ENCODE peak calls at places on chromosomes 13 and 19, in five cellular contexts. One of them, this sample, is unnamed.

GRCh38 chr19:4057913-4058695 is 8.6 kb downstream of the ZBTB7A start:
- DNase-seq in EH: peak
- DNase-seq in neural crest cell: no peak
- DNase-seq in activated T-helper 9 cell treated with anti-CD3 and anti-CD28 coated beads, Interleukin-2, amount 50 U/mL, for 16 hours: peak
- DNase-seq in NCI-H1092 treated with DMSO at 0.1 percent for 48 hours: no peak
- DNase-seq in this sample: peak

GRCh38 chr13:20353973-20354372 is 121.9 kb upstream of the GJB6 start:
- DNase-seq in EH: peak
- DNase-seq in neural crest cell: no peak
- DNase-seq in NCI-H1092 treated with DMSO at 0.1 percent for 48 hours: no peak
- DNase-seq in activated T-helper 9 cell treated with anti-CD3 and anti-CD28 coated beads, Interleukin-2, amount 50 U/mL, for 16 hours: no peak
- DNase-seq in this sample: no peak

GRCh38 chr19:14474827-14475226 is 327 bp downstream of the PTGER1 start:
- DNase-seq in neural crest cell: no peak
- DNase-seq in NCI-H1092 treated with DMSO at 0.1 percent for 48 hours: no peak
- DNase-seq in EH: no peak
- DNase-seq in activated T-helper 9 cell treated with anti-CD3 and anti-CD28 coated beads, Interleukin-2, amount 50 U/mL, for 16 hours: no peak
- DNase-seq in this sample: peak

GRCh38 chr13:40200273-40200978 is 466.0 kb downstream of the FOXO1 start:
- DNase-seq in EH: no peak
- DNase-seq in neural crest cell: no peak
- DNase-seq in activated T-helper 9 cell treated with anti-CD3 and anti-CD28 coated beads, Interleukin-2, amount 50 U/mL, for 16 hours: no peak
- DNase-seq in NCI-H1092 treated with DMSO at 0.1 percent for 48 hours: no peak
- DNase-seq in this sample: no peak

GRCh38 chr13:44317752-44318550 is 55.7 kb upstream of the SERP2 start:
- DNase-seq in neural crest cell: no peak
- DNase-seq in EH: peak
- DNase-seq in activated T-helper 9 cell treated with anti-CD3 and anti-CD28 coated beads, Interleukin-2, amount 50 U/mL, for 16 hours: no peak
- DNase-seq in NCI-H1092 treated with DMSO at 0.1 percent for 48 hours: peak
- DNase-seq in this sample: no peak

GRCh38 chr13:110306960-110307696 is at the start of the genes COL4A1 and COL4A2:
- DNase-seq in EH: peak
- DNase-seq in neural crest cell: peak
- DNase-seq in activated T-helper 9 cell treated with anti-CD3 and anti-CD28 coated beads, Interleukin-2, amount 50 U/mL, for 16 hours: no peak
- DNase-seq in NCI-H1092 treated with DMSO at 0.1 percent for 48 hours: no peak
- DNase-seq in this sample: no peak

GRCh38 chr19:34220472-34221063 is 33.8 kb upstream of the GARRE1 start:
- DNase-seq in NCI-H1092 treated with DMSO at 0.1 percent for 48 hours: peak
- DNase-seq in EH: peak
- DNase-seq in activated T-helper 9 cell treated with anti-CD3 and anti-CD28 coated beads, Interleukin-2, amount 50 U/mL, for 16 hours: peak
- DNase-seq in neural crest cell: peak
- DNase-seq in this sample: no peak

GRCh38 chr19:23118400-23118799 is 1.6 kb downstream of the ZNF730 start:
- DNase-seq in neural crest cell: no peak
- DNase-seq in EH: no peak
- DNase-seq in activated T-helper 9 cell treated with anti-CD3 and anti-CD28 coated beads, Interleukin-2, amount 50 U/mL, for 16 hours: no peak
- DNase-seq in NCI-H1092 treated with DMSO at 0.1 percent for 48 hours: no peak
- DNase-seq in this sample: no peak

GRCh38 chr19:52896431-52897148 is 845 bp downstream of the ZNF320 start:
- DNase-seq in neural crest cell: peak
- DNase-seq in activated T-helper 9 cell treated with anti-CD3 and anti-CD28 coated beads, Interleukin-2, amount 50 U/mL, for 16 hours: no peak
- DNase-seq in NCI-H1092 treated with DMSO at 0.1 percent for 48 hours: no peak
- DNase-seq in EH: peak
- DNase-seq in this sample: no peak

GRCh38 chr19:2552859-2553258 is 76.9 kb downstream of the GADD45B start:
- DNase-seq in NCI-H1092 treated with DMSO at 0.1 percent for 48 hours: no peak
- DNase-seq in activated T-helper 9 cell treated with anti-CD3 and anti-CD28 coated beads, Interleukin-2, amount 50 U/mL, for 16 hours: peak
- DNase-seq in neural crest cell: no peak
- DNase-seq in EH: peak
- DNase-seq in this sample: no peak

GRCh38 chr19:50921391-50922315 is 10.5 kb upstream of the KLK4 start:
- DNase-seq in EH: no peak
- DNase-seq in NCI-H1092 treated with DMSO at 0.1 percent for 48 hours: peak
- DNase-seq in neural crest cell: no peak
- DNase-seq in activated T-helper 9 cell treated with anti-CD3 and anti-CD28 coated beads, Interleukin-2, amount 50 U/mL, for 16 hours: no peak
- DNase-seq in this sample: no peak

GRCh38 chr19:33252418-33252962 is 26.8 kb upstream of the SLC7A10 start:
- DNase-seq in EH: no peak
- DNase-seq in activated T-helper 9 cell treated with anti-CD3 and anti-CD28 coated beads, Interleukin-2, amount 50 U/mL, for 16 hours: no peak
- DNase-seq in NCI-H1092 treated with DMSO at 0.1 percent for 48 hours: no peak
- DNase-seq in neural crest cell: no peak
- DNase-seq in this sample: no peak

GRCh38 chr19:46015961-46016425 is 6.9 kb downstream of the PGLYRP1 start:
- DNase-seq in EH: no peak
- DNase-seq in neural crest cell: no peak
- DNase-seq in NCI-H1092 treated with DMSO at 0.1 percent for 48 hours: no peak
- DNase-seq in activated T-helper 9 cell treated with anti-CD3 and anti-CD28 coated beads, Interleukin-2, amount 50 U/mL, for 16 hours: no peak
- DNase-seq in this sample: no peak

GRCh38 chr13:112428704-112429103 is 52.5 kb downstream of the SPACA7 start:
- DNase-seq in EH: no peak
- DNase-seq in activated T-helper 9 cell treated with anti-CD3 and anti-CD28 coated beads, Interleukin-2, amount 50 U/mL, for 16 hours: no peak
- DNase-seq in neural crest cell: no peak
- DNase-seq in NCI-H1092 treated with DMSO at 0.1 percent for 48 hours: no peak
- DNase-seq in this sample: no peak

GRCh38 chr19:52922841-52923781 is at the start of gene ZNF888:
- DNase-seq in NCI-H1092 treated with DMSO at 0.1 percent for 48 hours: peak
- DNase-seq in activated T-helper 9 cell treated with anti-CD3 and anti-CD28 coated beads, Interleukin-2, amount 50 U/mL, for 16 hours: peak
- DNase-seq in neural crest cell: peak
- DNase-seq in EH: peak
- DNase-seq in this sample: peak

This sample was measured in RWPE2.